ENCODE peak calls at places on chromosome 2, in five cellular contexts. D is HCT116, L is SK-N-SH, N is MM.1S, Y is neural progenitor cell. U is an unnamed sample.

GRCh38 chr2:231181848-231182247 is 16.6 kb upstream of the ARMC9 start:
- DNase-seq in D (no peak), L (no peak), N (no peak), Y (no peak), U (peak)

GRCh38 chr2:226687641-226688253 is 111.9 kb downstream of the IRS1 start:
- DNase-seq in D (no peak), L (no peak), N (no peak), Y (no peak), U (peak)

GRCh38 chr2:102483086-102483485 is 10.1 kb downstream of the SLC9A4 start:
- DNase-seq in D (no peak), L (no peak), N (no peak), Y (no peak), U (no peak)

GRCh38 chr2:207813221-207813916 is 43.7 kb upstream of the FZD5 start:
- DNase-seq in D (no peak), L (no peak), N (no peak), Y (peak), U (no peak)

GRCh38 chr2:109322111-109322510 is 193.1 kb downstream of the SH3RF3 start:
- DNase-seq in D (no peak), L (no peak), N (no peak), Y (no peak), U (peak)

GRCh38 chr2:225010804-225011203 is 31.5 kb downstream of the DOCK10 start:
- DNase-seq in D (peak), L (no peak), N (no peak), Y (no peak), U (peak)

GRCh38 chr2:236549165-236549564 is 20.5 kb upstream of the ACKR3 start:
- DNase-seq in D (no peak), L (no peak), N (no peak), Y (no peak), U (no peak)

GRCh38 chr2:233892793-233893192 is 24.4 kb upstream of the TRPM8 start:
- DNase-seq in D (no peak), L (peak), N (no peak), Y (no peak), U (peak)

GRCh38 chr2:164073053-164073757 is 337.4 kb upstream of the FIGN start:
- DNase-seq in D (no peak), L (peak), N (no peak), Y (no peak), U (no peak)

GRCh38 chr2:213429516-213429915 is 145.3 kb downstream of the SPAG16 start:
- DNase-seq in D (no peak), L (no peak), N (no peak), Y (no peak), U (peak)

GRCh38 chr2:175478369-175478768 is 296.9 kb upstream of the ATP5MC3 start:
- DNase-seq in D (peak), L (no peak), N (no peak), Y (peak), U (peak)

GRCh38 chr2:54859997-54860701 is 136.7 kb downstream of the EML6 start:
- DNase-seq in D (no peak), L (no peak), N (no peak), Y (no peak), U (peak)

GRCh38 chr2:229071292-229071976 is 199.7 kb downstream of the PID1 start:
- DNase-seq in D (no peak), L (no peak), N (no peak), Y (no peak), U (no peak)

GRCh38 chr2:20016346-20016745 is 3.9 kb upstream of the MATN3 start:
- DNase-seq in D (no peak), L (no peak), N (no peak), Y (no peak), U (no peak)

GRCh38 chr2:168894720-168895119 is 4.5 kb upstream of the SPC25 start:
- DNase-seq in D (no peak), L (no peak), N (no peak), Y (no peak), U (no peak)

GRCh38 chr2:209642146-209642815 is 129.4 kb upstream of the UNC80 start:
- DNase-seq in D (no peak), L (no peak), N (no peak), Y (no peak), U (peak)

GRCh38 chr2:153479527-153479926 is 965 bp upstream of the RPRM start:
- DNase-seq in D (no peak), L (no peak), N (no peak), Y (no peak), U (peak)

GRCh38 chr2:233556756-233557736 is 9.5 kb downstream of the USP40 start:
- DNase-seq in D (no peak), L (no peak), N (peak), Y (no peak), U (peak)

GRCh38 chr2:237195396-237196119 is 109.9 kb downstream of the COPS8 start:
- DNase-seq in D (no peak), L (no peak), N (no peak), Y (no peak), U (no peak)

GRCh38 chr2:144140896-144141295 is 379.0 kb downstream of the ZEB2 start:
- DNase-seq in D (no peak), L (no peak), N (no peak), Y (no peak), U (no peak)

GRCh38 chr2:189441709-189442074 is 418 bp downstream of the WDR75 start:
- DNase-seq in D (no peak), L (no peak), N (no peak), Y (no peak), U (no peak)

GRCh38 chr2:58428553-58429284 is 187.6 kb upstream of the FANCL start:
- DNase-seq in D (no peak), L (peak), N (no peak), Y (peak), U (no peak)

GRCh38 chr2:66578853-66579158 is 143.9 kb downstream of the MEIS1 start:
- DNase-seq in D (no peak), L (no peak), N (no peak), Y (no peak), U (no peak)

GRCh38 chr2:66576381-66577330 is 141.7 kb downstream of the MEIS1 start:
- DNase-seq in D (no peak), L (no peak), N (no peak), Y (peak), U (peak)

GRCh38 chr2:66575625-66576371 is 140.9 kb downstream of the MEIS1 start:
- DNase-seq in D (no peak), L (peak), N (no peak), Y (peak), U (no peak)

GRCh38 chr2:66578067-66578852 is 143.3 kb downstream of the MEIS1 start:
- DNase-seq in D (no peak), L (no peak), N (no peak), Y (peak), U (no peak)

DNA sequence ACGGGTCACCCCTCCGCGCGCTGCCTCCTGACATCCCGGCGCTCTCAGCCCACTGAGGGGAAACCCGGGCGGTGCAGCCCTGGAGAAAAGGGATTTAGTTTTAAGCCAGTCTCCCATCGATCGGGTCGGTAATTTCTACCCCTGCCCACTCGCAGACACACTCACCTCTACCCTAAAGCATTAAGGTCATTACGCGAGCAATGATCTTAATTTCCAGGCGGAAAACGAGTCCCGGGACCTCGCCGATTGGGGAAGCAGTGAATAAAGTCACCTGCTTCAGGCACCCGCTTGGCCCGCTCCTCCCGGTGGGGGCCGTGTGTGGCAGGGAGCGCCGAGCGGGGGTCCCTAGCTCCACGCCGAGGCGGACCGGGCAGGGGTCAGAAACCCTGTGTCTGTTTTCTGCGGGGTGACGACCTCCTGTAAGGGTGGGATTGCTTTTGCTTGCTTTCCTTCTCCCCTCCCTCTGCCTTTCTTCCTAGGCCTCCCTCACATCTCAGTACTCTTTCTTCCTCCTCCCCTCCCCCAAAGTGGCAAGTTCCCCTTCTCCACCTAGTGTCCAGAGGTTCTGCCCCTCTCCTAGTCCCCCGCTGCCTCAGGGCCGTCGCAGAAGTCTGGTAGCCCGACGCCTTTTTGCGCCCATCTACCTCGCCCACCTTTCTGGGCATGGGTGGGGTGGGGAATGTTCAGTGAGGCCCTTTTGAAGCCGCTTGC is 142.6 kb downstream of the MEIS1 start:
- DNase-seq in D (no peak), L (no peak), N (no peak), Y (peak), U (no peak)
- H3K9ac ChIP-seq in D (no peak), L (no peak), N (no peak), Y (no peak), U (peak)

GRCh38 chr2:145558617-145559350 is 1038.9 kb upstream of the ZEB2 start:
- DNase-seq in D (no peak), L (no peak), N (no peak), Y (no peak), U (no peak)

GRCh38 chr2:145555360-145555759 is 1035.4 kb upstream of the ZEB2 start:
- DNase-seq in D (no peak), L (no peak), N (no peak), Y (no peak), U (no peak)

GRCh38 chr2:145563752-145564615 is 1044.1 kb upstream of the ZEB2 start:
- DNase-seq in D (no peak), L (no peak), N (no peak), Y (no peak), U (peak)

DNA sequence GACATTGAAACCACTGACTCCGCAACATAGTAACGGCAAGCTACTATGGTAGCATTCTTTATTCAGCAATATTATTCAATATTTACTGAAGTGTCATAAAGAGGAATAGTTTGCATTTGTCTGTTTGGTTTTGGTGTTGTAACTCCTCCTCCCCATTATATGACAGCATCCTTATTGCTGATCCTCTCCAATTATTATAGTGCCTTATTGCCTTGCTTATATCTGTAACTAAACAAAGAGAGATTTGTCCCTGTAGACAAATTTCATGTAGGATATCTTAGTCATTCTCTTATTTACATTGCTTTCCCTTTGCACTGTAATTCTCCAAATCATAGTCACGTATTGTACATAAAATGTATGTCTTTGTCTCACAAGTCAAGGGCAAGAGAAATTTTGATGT is 1041.2 kb upstream of the ZEB2 start:
- DNase-seq in D (no peak), L (no peak), N (no peak), Y (no peak), U (peak)
- TF ChIP-seq EZH2phosphoT487 in D (no peak), L (no peak), N (no peak), Y (no peak), U (no peak)

GRCh38 chr2:61165946-61166345 is 4.0 kb downstream of the C2orf74 start:
- DNase-seq in D (no peak), L (no peak), N (no peak), Y (no peak), U (no peak)
- TF ChIP-seq CTCF in D (no peak), L (no peak), N (no peak), Y (no peak), U (no peak)

GRCh38 chr2:181586569-181587076 is 70.3 kb downstream of the CERKL start:
- DNase-seq in D (no peak), L (no peak), N (peak), Y (peak), U (no peak)
- H3K9ac ChIP-seq in D (no peak), L (no peak), N (peak), Y (no peak), U (no peak)

GRCh38 chr2:44758591-44758990 is 182.9 kb upstream of the SIX3 start:
- DNase-seq in D (no peak), L (no peak), N (no peak), Y (no peak), U (peak)
- TF ChIP-seq EZH2phosphoT487 in D (no peak), L (no peak), N (no peak), Y (no peak), U (no peak)

GRCh38 chr2:64598226-64598625 is 55.5 kb downstream of the SERTAD2 start:
- DNase-seq in D (no peak), L (no peak), N (no peak), Y (no peak), U (no peak)

GRCh38 chr2:64592994-64593655 is 60.6 kb downstream of the SERTAD2 start:
- DNase-seq in D (no peak), L (no peak), N (no peak), Y (no peak), U (no peak)

GRCh38 chr2:64594563-64594989 is 59.1 kb downstream of the SERTAD2 start:
- DNase-seq in D (no peak), L (no peak), N (no peak), Y (no peak), U (peak)

GRCh38 chr2:64599469-64599868 is 54.2 kb downstream of the SERTAD2 start:
- DNase-seq in D (no peak), L (no peak), N (no peak), Y (no peak), U (peak)

DNA sequence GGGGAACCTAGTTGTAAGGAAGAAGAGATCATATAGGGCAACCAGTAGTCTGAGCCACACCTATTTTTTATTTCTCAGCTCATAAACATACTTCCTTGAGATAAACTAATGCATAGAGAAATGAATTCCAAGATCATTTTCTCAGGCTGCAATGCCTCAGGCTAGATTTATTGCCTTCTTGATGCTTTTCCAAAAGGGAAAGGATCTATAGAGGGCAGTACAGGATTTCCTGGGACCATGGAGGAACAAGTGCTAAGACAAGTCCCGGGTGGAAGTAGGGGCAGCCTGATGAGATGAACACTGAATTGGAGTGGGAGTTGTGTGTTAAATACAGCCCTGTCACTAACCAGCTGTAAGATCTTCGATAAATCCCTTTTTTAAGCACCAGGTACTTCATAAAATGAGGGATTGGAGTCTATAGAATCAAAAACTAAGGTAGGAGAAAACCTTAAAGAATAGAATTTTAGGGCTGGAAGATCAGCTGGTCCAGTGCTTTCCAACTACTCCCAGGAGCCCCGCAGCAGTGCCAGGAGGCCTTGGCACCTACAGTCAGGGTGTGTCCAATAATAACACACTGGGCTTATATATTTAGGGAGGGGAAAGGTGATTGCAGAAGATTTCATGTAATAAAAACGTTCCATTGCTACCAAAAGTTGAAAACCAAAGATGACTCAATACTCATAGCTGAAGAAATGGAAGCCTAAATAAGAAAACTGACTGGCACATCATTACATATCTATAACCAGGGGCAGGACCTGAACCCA is 58.1 kb downstream of the SERTAD2 start:
- DNase-seq in D (peak), L (no peak), N (no peak), Y (peak), U (peak)
- TF ChIP-seq CTCF in D (peak), L (peak), N (no peak), Y (peak), U (peak)

GRCh38 chr2:95025406-95026319 is at the start of gene MAL:
- DNase-seq in D (no peak), L (peak), N (no peak), Y (peak), U (no peak)
- H3K9ac ChIP-seq in D (no peak), L (no peak), N (no peak), Y (no peak), U (no peak)

U was measured in PC-3.